ENCODE peak calls at places on chromosome 16, in ten cellular contexts. G is upper lobe of right lung; N is esophagus muscularis mucosa; I is neural progenitor cell; W is kidney; T is BJ; Q is mucosa of descending colon; D is endodermal cell; A is CD8-positive, alpha-beta T cell; E is uterus. C is an unnamed sample. For H3K36me3, the result is how much of the 10 kb centered on the place peaks cover.

GRCh38 chr16:9050102-9050830 is 41.2 kb upstream of the HAPSTR1 start:
- DNase-seq in G (no peak), N (no peak), I (peak), W (no peak), T (no peak), Q (no peak), D (peak), A (no peak), E (no peak), C (no peak)

GRCh38 chr16:20089246-20089965 is 15.7 kb upstream of the GPR139 start:
- DNase-seq in G (no peak), N (no peak), I (no peak), W (no peak), T (no peak), Q (no peak), D (no peak), A (no peak), E (no peak), C (no peak)

GRCh38 chr16:48160575-48160974 is 4.8 kb upstream of the ABCC12 start:
- DNase-seq in G (no peak), N (no peak), I (no peak), W (no peak), T (no peak), Q (no peak), D (no peak), A (no peak), E (no peak), C (no peak)

GRCh38 chr16:50909831-50910697 is 168.2 kb downstream of the CYLD start:
- DNase-seq in G (no peak), N (no peak), I (no peak), W (no peak), T (no peak), Q (no peak), D (no peak), A (no peak), E (no peak), C (no peak)

GRCh38 chr16:59410451-59410850 is 676.3 kb upstream of the GOT2 start:
- DNase-seq in G (no peak), N (no peak), I (no peak), W (no peak), T (no peak), Q (no peak), D (no peak), A (no peak), E (no peak), C (no peak)

GRCh38 chr16:68707341-68708152 is 29.5 kb upstream of the CDH1 start:
- DNase-seq in G (peak), N (no peak), I (peak), W (peak), T (no peak), Q (peak), D (peak), A (no peak), E (no peak), C (peak)

GRCh38 chr16:59552164-59552563 is 818.0 kb upstream of the GOT2 start:
- DNase-seq in G (no peak), N (no peak), I (no peak), W (no peak), T (no peak), Q (no peak), D (no peak), A (no peak), E (no peak), C (no peak)

GRCh38 chr16:56363181-56363716 is 62.1 kb downstream of the AMFR start:
- DNase-seq in G (no peak), N (no peak), I (no peak), W (no peak), T (no peak), Q (no peak), D (no peak), A (no peak), E (no peak), C (no peak)

GRCh38 chr16:1657841-1658240 is 20.2 kb upstream of the JPT2 start:
- DNase-seq in G (no peak), N (no peak), I (no peak), W (no peak), T (no peak), Q (no peak), D (no peak), A (no peak), E (no peak), C (no peak)

GRCh38 chr16:82386771-82387170 is 216.7 kb upstream of the MPHOSPH6 start:
- DNase-seq in G (no peak), N (no peak), I (no peak), W (no peak), T (no peak), Q (no peak), D (no peak), A (no peak), E (no peak), C (no peak)

GRCh38 chr16:8173111-8173644 is 417.1 kb downstream of the TMEM114 start:
- DNase-seq in G (peak), N (no peak), I (peak), W (no peak), T (no peak), Q (peak), D (peak), A (no peak), E (no peak), C (peak)

GRCh38 chr16:68246671-68247070 is 1.5 kb downstream of the PLA2G15 start:
- DNase-seq in G (no peak), N (no peak), I (no peak), W (no peak), T (no peak), Q (peak), D (no peak), A (no peak), E (no peak), C (no peak)

GRCh38 chr16:56795011-56795410 is 65.1 kb downstream of the NUP93 start:
- DNase-seq in G (no peak), N (no peak), I (no peak), W (no peak), T (no peak), Q (no peak), D (no peak), A (no peak), E (no peak), C (no peak)

GRCh38 chr16:67116388-67117311 is 6.9 kb downstream of the PHAF1 start:
- DNase-seq in G (no peak), N (no peak), I (no peak), W (no peak), T (no peak), Q (no peak), D (no peak), A (no peak), E (no peak), C (no peak)

GRCh38 chr16:2529061-2529931 is 1.9 kb downstream of the CEMP1 start:
- DNase-seq in G (peak), N (no peak), I (no peak), W (peak), T (no peak), Q (peak), D (peak), A (no peak), E (no peak), C (no peak)

GRCh38 chr16:75501359-75501758 is 6.1 kb upstream of the CHST6 start:
- DNase-seq in G (no peak), N (no peak), I (no peak), W (peak), T (no peak), Q (peak), D (no peak), A (no peak), E (no peak), C (no peak)

GRCh38 chr16:75287708-75288107 is 36.3 kb upstream of the BCAR1 start:
- DNase-seq in G (peak), N (no peak), I (no peak), W (no peak), T (no peak), Q (no peak), D (no peak), A (no peak), E (no peak), C (no peak)

GRCh38 chr16:46830417-46830901 is 521 bp downstream of the C16orf87 start:
- DNase-seq in G (peak), N (no peak), I (peak), W (peak), T (no peak), Q (peak), D (no peak), A (peak), E (no peak), C (peak)

DNA sequence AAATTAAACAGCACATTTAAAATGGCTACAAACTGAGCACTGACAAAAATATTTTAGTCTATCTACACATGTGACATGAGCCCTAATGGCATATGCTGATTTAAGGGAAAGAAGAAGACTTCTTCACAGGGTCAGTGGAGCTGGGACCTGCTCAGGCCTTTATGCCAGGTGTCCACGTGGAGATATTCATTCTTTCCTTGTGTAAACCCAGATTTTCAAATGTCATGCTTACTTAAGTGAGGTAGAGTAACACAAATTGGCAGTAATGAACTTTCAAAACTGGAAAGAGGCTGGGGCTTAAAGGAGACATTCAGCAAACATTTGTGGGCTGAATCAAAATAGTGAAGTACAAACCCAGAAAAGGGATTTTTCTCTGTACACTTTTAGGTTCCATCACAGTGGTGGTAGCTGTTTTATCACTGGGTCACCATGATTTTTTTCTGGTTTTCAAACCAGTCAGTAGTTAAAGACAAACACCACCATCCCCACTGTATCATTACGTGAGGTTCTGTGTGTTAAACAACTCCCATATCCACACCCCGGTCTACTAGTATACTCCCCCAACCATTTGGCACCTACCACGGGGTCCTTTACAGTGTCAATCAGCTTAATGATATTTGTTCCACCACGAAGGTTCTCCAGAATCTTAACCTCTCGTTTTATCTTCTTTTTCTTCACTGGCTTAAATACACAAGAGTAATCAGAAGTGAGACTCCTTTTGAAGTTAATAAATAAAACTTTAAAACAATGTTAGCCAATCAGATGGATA is 11.5 kb downstream of the CSNK2A2 start:
- DNase-seq in G (no peak), N (no peak), I (no peak), W (no peak), T (no peak), Q (no peak), D (no peak), A (no peak), E (no peak), C (no peak)
- H3K36me3 ChIP-seq in G (half or more), N (under half), I (under half), W (under half), T (under half), Q (under half), D (half or more), A (under half), E (under half), C (half or more)

DNA sequence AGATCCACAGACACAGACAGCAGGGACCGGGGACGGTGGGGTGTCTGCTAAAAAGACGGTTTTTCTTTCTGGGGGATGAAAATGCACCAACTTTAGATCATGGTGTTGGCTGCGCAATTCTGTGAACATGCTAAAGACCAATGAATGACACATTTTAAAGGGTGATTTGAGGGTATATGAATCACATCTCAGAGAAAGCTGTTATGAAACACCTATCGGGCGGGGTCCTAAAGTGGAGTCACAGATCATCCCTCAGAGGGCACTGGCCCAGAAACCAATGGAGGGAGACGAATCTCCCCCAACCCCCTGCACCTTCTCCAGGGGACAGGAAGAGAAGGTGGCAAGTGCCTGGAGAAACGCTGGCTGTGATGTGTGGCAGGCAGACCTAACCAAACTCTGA is 26.0 kb downstream of the KLHDC4 start:
- DNase-seq in G (no peak), N (no peak), I (no peak), W (no peak), T (no peak), Q (no peak), D (no peak), A (no peak), E (no peak), C (no peak)
- H3K36me3 ChIP-seq in G (under half), N (under half), I (under half), W (under half), T (under half), Q (under half), D (under half), A (under half), E (under half), C (under half)

GRCh38 chr16:88726408-88726749 is 20.1 kb downstream of the CTU2 start:
- DNase-seq in G (no peak), N (no peak), I (no peak), W (no peak), T (no peak), Q (no peak), D (no peak), A (no peak), E (no peak), C (no peak)

GRCh38 chr16:88723911-88724310 is 17.6 kb downstream of the CTU2 start:
- DNase-seq in G (no peak), N (no peak), I (no peak), W (no peak), T (no peak), Q (no peak), D (no peak), A (no peak), E (no peak), C (no peak)

GRCh38 chr16:88725609-88726407 is 19.5 kb downstream of the CTU2 start:
- DNase-seq in G (no peak), N (no peak), I (no peak), W (no peak), T (no peak), Q (no peak), D (no peak), A (no peak), E (no peak), C (no peak)

GRCh38 chr16:88723507-88723887 is 17.2 kb downstream of the CTU2 start:
- DNase-seq in G (no peak), N (no peak), I (no peak), W (no peak), T (no peak), Q (no peak), D (no peak), A (no peak), E (no peak), C (no peak)

DNA sequence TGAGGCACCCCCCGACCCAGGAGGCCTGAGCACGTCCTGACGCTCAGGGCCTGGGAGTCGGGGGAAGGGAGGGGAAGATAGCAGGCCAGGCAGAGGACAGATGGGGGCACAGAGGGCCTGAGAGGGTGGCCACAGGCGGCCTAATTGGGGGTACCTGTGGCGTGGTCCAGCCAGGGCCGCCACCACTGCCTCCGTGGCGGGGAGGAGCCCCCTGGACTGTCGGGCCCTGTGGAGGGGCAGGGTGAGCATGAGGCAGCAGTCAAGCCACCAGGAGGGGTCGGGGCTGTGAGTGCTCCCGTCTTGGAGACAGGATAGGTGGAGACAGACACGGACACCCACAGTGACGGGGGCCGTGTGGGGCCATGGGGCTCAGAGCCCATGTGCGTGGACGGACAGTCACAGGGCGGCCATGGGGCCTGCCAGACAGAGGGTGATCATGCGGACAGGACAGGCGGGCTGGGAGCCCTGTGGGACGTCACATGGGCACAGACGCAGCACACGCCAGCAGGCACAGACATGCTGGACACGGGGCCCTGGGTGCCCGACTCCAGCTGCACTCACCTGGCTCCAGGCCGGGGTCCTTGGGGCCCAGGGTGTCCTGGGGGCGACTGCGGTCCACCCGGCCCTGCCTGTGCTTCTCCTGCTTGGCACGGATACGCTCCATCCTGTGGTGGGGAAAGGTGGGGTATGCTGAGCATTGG is 18.7 kb downstream of the CTU2 start:
- DNase-seq in G (no peak), N (no peak), I (no peak), W (no peak), T (no peak), Q (no peak), D (no peak), A (no peak), E (no peak), C (no peak)
- H3K36me3 ChIP-seq in G (half or more), N (half or more), I (under half), W (under half), T (half or more), Q (under half), D (under half), A (under half), E (under half), C (half or more)

DNA sequence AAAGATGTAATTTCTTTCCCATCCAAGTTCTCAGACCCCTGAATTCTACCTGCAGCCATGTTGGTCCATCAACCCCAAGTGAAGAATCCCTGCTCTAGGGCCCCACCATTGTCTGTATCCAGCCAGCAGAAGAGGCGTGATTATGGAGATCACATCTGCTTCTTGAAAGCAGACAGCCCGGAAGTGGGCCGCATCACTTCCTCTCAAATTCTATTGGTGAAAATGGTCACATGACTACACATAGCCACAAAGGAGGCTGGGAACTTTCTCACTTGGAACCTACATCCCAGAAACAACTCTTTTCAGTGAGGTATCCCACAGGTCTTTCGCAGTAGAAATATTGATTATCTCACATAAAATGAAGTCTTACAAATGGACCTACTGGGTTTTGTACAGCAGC is 40.1 kb downstream of the IL4R start:
- DNase-seq in G (no peak), N (no peak), I (no peak), W (no peak), T (no peak), Q (no peak), D (no peak), A (no peak), E (no peak), C (no peak)
- H3K36me3 ChIP-seq in G (half or more), N (half or more), I (under half), W (under half), T (under half), Q (under half), D (half or more), A (half or more), E (under half), C (half or more)

GRCh38 chr16:4865231-4865860 is 18.1 kb downstream of the UBN1 start:
- DNase-seq in G (no peak), N (no peak), I (no peak), W (peak), T (no peak), Q (no peak), D (no peak), A (no peak), E (no peak), C (no peak)
- H3K36me3 ChIP-seq in G (half or more), N (under half), I (under half), W (under half), T (under half), Q (under half), D (half or more), A (under half), E (under half), C (under half)

DNA sequence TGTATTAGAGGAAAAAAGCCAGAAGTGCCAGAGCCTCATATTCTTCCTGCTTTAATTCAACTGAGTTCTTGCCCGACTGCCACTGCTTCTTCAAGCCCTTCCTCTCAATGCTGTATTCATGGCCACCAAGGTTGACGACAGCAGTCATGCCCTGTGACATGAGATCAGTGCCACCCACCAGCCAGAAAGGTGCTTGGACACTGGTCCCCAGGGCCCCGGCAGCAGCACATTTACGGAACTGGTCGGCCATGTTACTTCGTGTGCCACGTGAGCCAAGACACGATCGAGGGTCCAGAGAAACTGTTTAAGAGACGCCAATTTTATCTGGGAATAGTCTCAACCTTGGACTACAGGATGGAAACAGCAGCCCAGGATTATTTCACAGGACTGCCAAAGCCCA is 27.8 kb downstream of the MAP1LC3B start:
- DNase-seq in G (no peak), N (no peak), I (no peak), W (no peak), T (no peak), Q (no peak), D (no peak), A (no peak), E (no peak), C (no peak)
- H3K36me3 ChIP-seq in G (half or more), N (under half), I (under half), W (under half), T (under half), Q (under half), D (half or more), A (under half), E (under half), C (half or more)

DNA sequence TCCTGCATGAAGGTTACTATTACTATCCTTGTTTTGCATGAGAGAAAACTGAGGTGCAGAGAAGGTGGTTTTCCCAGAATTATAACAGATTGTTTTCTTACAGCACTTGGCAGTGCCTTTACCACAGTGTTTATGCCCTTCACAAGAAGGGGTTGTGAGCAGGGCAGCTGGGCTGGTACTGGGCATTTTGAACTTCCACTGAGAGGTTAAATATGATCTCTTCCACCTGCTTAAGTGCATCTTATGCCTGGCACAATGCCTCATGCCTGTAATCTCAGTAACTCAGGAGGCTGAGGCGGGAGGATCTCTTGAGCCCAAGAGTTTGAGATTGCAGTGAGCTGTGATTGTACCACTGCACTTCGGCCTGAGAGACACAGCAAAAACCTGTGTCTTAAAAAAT is 36.2 kb downstream of the NDE1 start:
- DNase-seq in G (no peak), N (no peak), I (no peak), W (no peak), T (no peak), Q (no peak), D (no peak), A (no peak), E (no peak), C (no peak)
- H3K36me3 ChIP-seq in G (half or more), N (under half), I (under half), W (under half), T (under half), Q (under half), D (half or more), A (under half), E (under half), C (half or more)

DNA sequence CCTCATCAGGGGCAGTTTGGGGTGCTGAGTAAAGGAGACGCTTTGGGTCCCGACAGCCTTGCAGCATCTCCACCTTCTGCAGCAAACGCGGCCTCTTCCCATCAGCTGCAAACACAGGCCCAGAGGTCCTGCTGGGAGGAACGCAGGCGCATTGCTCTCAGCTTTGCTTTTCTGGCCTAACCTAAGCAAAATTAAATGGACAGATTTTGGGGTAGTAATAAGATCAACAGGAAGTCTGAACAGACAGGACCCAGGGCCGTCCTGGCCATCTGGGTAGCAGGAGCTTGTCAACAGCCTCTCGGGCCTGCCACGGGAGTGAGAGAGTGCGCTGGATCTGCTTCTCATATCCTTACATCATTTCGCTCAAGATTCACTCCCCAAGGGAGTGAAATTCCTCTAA is 7.2 kb downstream of the NUBP1 start:
- DNase-seq in G (no peak), N (no peak), I (no peak), W (no peak), T (no peak), Q (no peak), D (no peak), A (no peak), E (no peak), C (no peak)
- H3K36me3 ChIP-seq in G (half or more), N (under half), I (under half), W (under half), T (under half), Q (under half), D (under half), A (under half), E (under half), C (half or more)

C was measured in left ventricle myocardium inferior.